ENCODE peak calls at places on chromosomes 12 and 14, in four cellular contexts. H is K562, S is GM12878, V is HepG2. K is an unnamed sample.

GRCh38 chr14:53355581-53356112 is 202.5 kb upstream of the DDHD1 start:
- DNase-seq in S (no peak), H (no peak), V (no peak), K (peak)

GRCh38 chr12:113392988-113393579 is 10.6 kb downstream of the SDS start:
- DNase-seq in S (peak), V (peak), H (peak), K (peak)

GRCh38 chr14:96626916-96627315 is 124.7 kb downstream of the PAPOLA start:
- DNase-seq in V (no peak), S (no peak), H (no peak), K (no peak)

GRCh38 chr12:117968826-117969659 is at the start of gene KSR2:
- DNase-seq in V (peak), H (peak), S (no peak), K (peak)

GRCh38 chr14:35250319-35250718 is 41.9 kb upstream of the PSMA6 start:
- DNase-seq in H (no peak), S (no peak), V (no peak), K (no peak)

GRCh38 chr12:42587564-42588307 is 1.8 kb downstream of the PRICKLE1 start:
- DNase-seq in V (peak), S (no peak), H (no peak), K (no peak)

GRCh38 chr12:79381246-79382208 is 309.2 kb downstream of the PAWR start:
- DNase-seq in V (no peak), S (no peak), H (no peak), K (no peak)

GRCh38 chr12:132955094-132955932 is 793 bp downstream of the ZNF605 start:
- DNase-seq in V (peak), H (peak), S (no peak), K (no peak)

GRCh38 chr12:27571463-27571862 is 47.5 kb downstream of the PPFIBP1 start:
- DNase-seq in H (no peak), S (no peak), V (no peak), K (no peak)

GRCh38 chr14:70780396-70781075 is 28.8 kb downstream of the MAP3K9 start:
- DNase-seq in H (no peak), S (peak), V (no peak), K (no peak)

GRCh38 chr14:100714205-100714781 is 12.4 kb upstream of the DLK1 start:
- DNase-seq in V (no peak), S (no peak), H (peak), K (no peak)

GRCh38 chr14:88831285-88831684 is 6.8 kb downstream of the TTC8 start:
- DNase-seq in S (no peak), V (no peak), H (no peak), K (no peak)

GRCh38 chr12:13628067-13628466 is 353.3 kb downstream of the GRIN2B start:
- DNase-seq in V (no peak), H (no peak), S (no peak), K (no peak)

GRCh38 chr12:24821691-24822090 is 127.2 kb downstream of the BCAT1 start:
- DNase-seq in V (no peak), H (no peak), S (peak), K (no peak)

GRCh38 chr12:78918221-78918620 is 53.6 kb downstream of the SYT1 start:
- DNase-seq in V (no peak), H (no peak), S (no peak), K (no peak)

GRCh38 chr14:93940437-93940836 is 13.3 kb downstream of the FAM181A start:
- DNase-seq in H (no peak), S (no peak), V (no peak), K (no peak)

GRCh38 chr14:85811340-85811739 is 281.4 kb downstream of the FLRT2 start:
- DNase-seq in S (no peak), H (no peak), V (no peak), K (no peak)

GRCh38 chr14:101903111-101903561 is 61.2 kb upstream of the DYNC1H1 start:
- DNase-seq in H (no peak), S (no peak), V (no peak), K (no peak)

GRCh38 chr12:58117667-58118066 is 176.3 kb downstream of the ATP23 start:
- DNase-seq in V (no peak), S (no peak), H (no peak), K (no peak)

GRCh38 chr12:131947482-131948027 is 2.2 kb upstream of the EP400 start:
- DNase-seq in H (no peak), S (no peak), V (no peak), K (no peak)

GRCh38 chr12:14238224-14238792 is 127.2 kb upstream of the ATF7IP start:
- DNase-seq in H (no peak), V (no peak), S (no peak), K (no peak)

GRCh38 chr12:32603858-32604257 is 75.2 kb upstream of the DNM1L start:
- DNase-seq in V (no peak), H (no peak), S (peak), K (no peak)

GRCh38 chr12:121811434-121812319 is 7.9 kb downstream of the SETD1B start:
- DNase-seq in S (no peak), V (peak), H (peak), K (no peak)

GRCh38 chr14:68677476-68677875 is 115.4 kb downstream of the ZFP36L1 start:
- DNase-seq in V (no peak), S (no peak), H (no peak), K (no peak)

GRCh38 chr14:76904100-76904739 is 78.0 kb downstream of the LRRC74A start:
- DNase-seq in H (no peak), V (no peak), S (no peak), K (no peak)

GRCh38 chr12:115597157-115597712 is 680.3 kb downstream of the MED13L start:
- DNase-seq in H (peak), V (peak), S (no peak), K (no peak)

GRCh38 chr14:50944647-50945413 is 547 bp upstream of the PYGL start:
- DNase-seq in S (no peak), H (no peak), V (peak), K (no peak)

GRCh38 chr14:64704743-64705405 is 650 bp downstream of the PLEKHG3 start:
- DNase-seq in S (no peak), V (no peak), H (no peak), K (peak)

GRCh38 chr14:34498684-34499412 is 36.8 kb upstream of the SPTSSA start:
- DNase-seq in H (no peak), V (peak), S (no peak), K (no peak)

GRCh38 chr14:94598816-94599655 is 13.2 kb upstream of the SERPINA3 start:
- DNase-seq in V (peak), S (no peak), H (no peak), K (no peak)

GRCh38 chr12:57224973-57225679 is 4.4 kb upstream of the SHMT2 start:
- DNase-seq in H (no peak), S (no peak), V (no peak), K (peak)

GRCh38 chr12:105245291-105245690 is 9.3 kb upstream of the APPL2 start:
- DNase-seq in H (no peak), S (no peak), V (no peak), K (no peak)

GRCh38 chr12:72271401-72271740 is 799 bp upstream of the TRHDE start:
- DNase-seq in S (no peak), H (no peak), V (no peak), K (no peak)

GRCh38 chr12:106425061-106425706 is 67.6 kb downstream of the POLR3B start:
- DNase-seq in H (no peak), V (no peak), S (no peak), K (no peak)

GRCh38 chr14:101362529-101363260 is 198.6 kb upstream of the DIO3 start:
- DNase-seq in H (no peak), V (no peak), S (no peak), K (no peak)

GRCh38 chr12:96136720-96137378 is 57.3 kb upstream of the ELK3 start:
- DNase-seq in S (no peak), V (no peak), H (no peak), K (no peak)
- TF ChIP-seq HDAC6 in S (no peak), V (no peak), H (no peak), K (no peak)

DNA sequence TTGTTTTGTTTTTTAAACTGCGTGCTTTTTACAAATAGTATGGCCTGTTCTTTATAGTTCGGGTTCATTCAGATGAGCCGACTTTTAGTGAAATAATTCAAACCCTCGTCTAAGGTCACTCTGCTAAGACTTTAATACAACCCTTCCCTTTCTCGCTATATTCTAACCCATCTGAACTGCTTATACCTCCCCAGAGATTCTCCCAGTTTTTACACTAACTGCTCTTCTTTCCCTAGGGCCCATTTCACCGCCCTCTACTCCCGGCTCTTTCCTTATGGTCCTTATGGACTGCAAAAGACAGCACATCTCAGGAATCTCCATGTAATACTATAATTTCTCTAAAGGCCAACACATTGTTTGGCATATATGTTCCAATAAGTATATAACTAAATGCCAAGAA is 2.1 kb downstream of the MAPK1IP1L start:
- DNase-seq in H (no peak), V (no peak), S (no peak), K (no peak)
- TF ChIP-seq USF2 in H (no peak), V (no peak), S (no peak), K (no peak)

GRCh38 chr12:75294338-75294737 is 35.8 kb downstream of the CAPS2 start:
- DNase-seq in S (no peak), H (no peak), V (no peak), K (no peak)
- TF ChIP-seq HDAC6 in S (no peak), H (no peak), V (no peak), K (no peak)

GRCh38 chr12:110340706-110341105 is 59.7 kb downstream of the ATP2A2 start:
- DNase-seq in H (no peak), V (no peak), S (no peak), K (no peak)

GRCh38 chr12:110339184-110339952 is 58.3 kb downstream of the ATP2A2 start:
- DNase-seq in V (no peak), H (no peak), S (no peak), K (no peak)

GRCh38 chr12:110335481-110336045 is 54.5 kb downstream of the ATP2A2 start:
- DNase-seq in H (no peak), S (no peak), V (no peak), K (peak)

GRCh38 chr12:110337912-110338710 is 57.1 kb downstream of the ATP2A2 start:
- DNase-seq in V (peak), H (no peak), S (no peak), K (no peak)

GRCh38 chr12:110338754-110339153 is 57.7 kb downstream of the ATP2A2 start:
- DNase-seq in H (peak), V (no peak), S (no peak), K (peak)
- TF ChIP-seq USF2 in H (no peak), V (no peak), S (no peak), K (no peak)

K was measured in H1.